ENCODE peak calls at places on chromosomes 5 and 9, in five cellular contexts. T is WERI-Rb-1, L is GM23248, G is substantia nigra, X is PC-3. Q is an unnamed sample.

GRCh38 chr5:134465856-134466240 is 54.2 kb upstream of the CDKN2AIPNL start:
- DNase-seq in L (peak), G (peak), T (peak), X (peak), Q (no peak)

GRCh38 chr5:16669776-16670175 is 53.0 kb upstream of the RETREG1 start:
- DNase-seq in X (no peak), L (peak), G (no peak), T (no peak), Q (no peak)

GRCh38 chr5:62111428-62111827 is 194.6 kb upstream of the KIF2A start:
- DNase-seq in X (no peak), G (no peak), T (no peak), L (peak), Q (no peak)

GRCh38 chr5:153714732-153715287 is 224.3 kb downstream of the GRIA1 start:
- DNase-seq in X (no peak), T (no peak), L (peak), G (no peak), Q (no peak)

GRCh38 chr5:140576776-140577201 is 12.2 kb downstream of the SLC35A4 start:
- DNase-seq in X (no peak), G (no peak), T (no peak), L (peak), Q (no peak)

GRCh38 chr5:54217826-54218503 is 92.4 kb downstream of the ARL15 start:
- DNase-seq in T (peak), G (no peak), X (peak), L (peak), Q (no peak)

GRCh38 chr5:1214936-1215220 is 10.3 kb upstream of the SLC6A18 start:
- DNase-seq in X (no peak), L (no peak), G (no peak), T (no peak), Q (no peak)

GRCh38 chr9:4680178-4680535 is 788 bp downstream of the CDC37L1 start:
- DNase-seq in G (no peak), T (no peak), X (no peak), L (peak), Q (no peak)

GRCh38 chr9:81431662-81432061 is 257.7 kb downstream of the TLE1 start:
- DNase-seq in G (no peak), X (peak), L (peak), T (no peak), Q (no peak)

GRCh38 chr5:108545301-108545700 is 163.4 kb upstream of the FBXL17 start:
- DNase-seq in L (no peak), X (no peak), T (no peak), G (no peak), Q (no peak)

GRCh38 chr9:121607434-121608248 is 43.8 kb upstream of the DAB2IP start:
- DNase-seq in X (peak), T (peak), G (no peak), L (no peak), Q (no peak)

GRCh38 chr9:71112866-71113265 is 8.6 kb downstream of the TRPM3 start:
- DNase-seq in L (no peak), G (no peak), T (no peak), X (no peak), Q (no peak)

GRCh38 chr5:102747386-102748166 is 7.5 kb upstream of the PAM start:
- DNase-seq in L (no peak), X (no peak), G (no peak), T (no peak), Q (no peak)

GRCh38 chr5:157108961-157109360 is at the start of gene HAVCR2:
- DNase-seq in T (no peak), G (no peak), L (no peak), X (no peak), Q (peak)

GRCh38 chr5:157113007-157113406 is 4.2 kb upstream of the HAVCR2 start:
- DNase-seq in T (no peak), L (peak), X (no peak), G (no peak), Q (no peak)

GRCh38 chr5:157106668-157107461 is 2.0 kb downstream of the HAVCR2 start:
- DNase-seq in G (no peak), L (peak), T (no peak), X (no peak), Q (no peak)

GRCh38 chr5:157107508-157107907 is 1.3 kb downstream of the HAVCR2 start:
- DNase-seq in G (no peak), L (no peak), T (no peak), X (no peak), Q (no peak)

DNA sequence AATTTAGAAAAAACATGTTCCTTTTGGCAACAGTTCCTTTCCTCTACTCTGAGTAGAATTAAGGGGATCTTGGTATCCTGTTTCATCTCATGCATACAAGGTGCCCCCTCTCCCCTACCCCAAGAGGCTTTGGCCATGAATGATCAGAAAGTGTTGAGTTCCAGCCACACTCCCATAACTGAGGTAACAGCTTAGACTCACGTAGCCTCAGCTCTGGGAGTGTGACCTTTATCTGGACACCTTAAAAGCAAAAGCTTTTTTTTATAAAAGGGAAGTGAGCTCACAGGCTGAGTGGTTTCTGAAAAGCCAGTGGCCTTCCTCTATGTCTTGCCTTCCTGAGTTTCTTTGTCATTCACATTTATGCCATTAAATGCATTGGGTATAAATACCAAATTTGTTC is 900 bp upstream of the HAVCR2 start:
- DNase-seq in T (no peak), G (no peak), X (no peak), L (no peak), Q (no peak)
- H3K27ac ChIP-seq in T (no peak), G (no peak), X (no peak), L (no peak), Q (peak)

GRCh38 chr5:113118765-113119164 is 142.2 kb downstream of the DCP2 start:
- DNase-seq in X (no peak), L (no peak), T (no peak), G (no peak), Q (no peak)

GRCh38 chr5:113117543-113118110 is 141.0 kb downstream of the DCP2 start:
- DNase-seq in G (no peak), L (no peak), X (no peak), T (no peak), Q (no peak)

GRCh38 chr5:113118298-113118697 is 141.7 kb downstream of the DCP2 start:
- DNase-seq in G (no peak), L (no peak), X (no peak), T (no peak), Q (no peak)

GRCh38 chr5:113122053-113122452 is 145.5 kb downstream of the DCP2 start:
- DNase-seq in G (no peak), T (no peak), X (peak), L (peak), Q (no peak)

GRCh38 chr5:113119271-113119924 is 142.8 kb downstream of the DCP2 start:
- DNase-seq in L (peak), T (no peak), G (no peak), X (no peak), Q (no peak)
- H3K27ac ChIP-seq in L (no peak), T (no peak), G (no peak), X (no peak), Q (no peak)

GRCh38 chr5:158875272-158875679 is 224.4 kb downstream of the EBF1 start:
- DNase-seq in G (no peak), L (peak), X (peak), T (no peak), Q (no peak)

GRCh38 chr5:158874343-158874742 is 225.4 kb downstream of the EBF1 start:
- DNase-seq in X (no peak), T (no peak), L (no peak), G (no peak), Q (no peak)

GRCh38 chr5:158876263-158876942 is 223.3 kb downstream of the EBF1 start:
- DNase-seq in L (peak), G (no peak), T (no peak), X (no peak), Q (no peak)

GRCh38 chr5:158873115-158873514 is 226.6 kb downstream of the EBF1 start:
- DNase-seq in X (no peak), T (no peak), G (no peak), L (no peak), Q (no peak)

DNA sequence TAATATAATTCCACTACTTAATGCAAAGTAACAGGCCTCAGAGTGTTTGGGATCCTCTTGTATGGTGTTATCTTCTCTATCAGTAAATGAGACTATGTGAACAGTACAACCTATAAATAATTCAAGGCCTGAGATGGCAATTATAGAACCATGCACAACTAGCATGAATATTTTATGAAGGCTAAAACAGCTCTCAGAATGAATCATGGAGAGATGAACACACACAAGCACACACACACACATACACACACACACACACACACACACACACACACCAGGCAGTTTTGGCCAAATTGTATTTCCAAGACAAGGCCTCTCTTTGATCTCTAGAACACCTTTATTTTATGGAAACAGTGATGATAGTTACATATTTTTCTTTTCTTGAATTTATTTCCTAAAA is 224.9 kb downstream of the EBF1 start:
- DNase-seq in L (peak), X (no peak), T (no peak), G (no peak), Q (no peak)
- H3K27ac ChIP-seq in L (peak), X (peak), T (no peak), G (no peak), Q (no peak)

GRCh38 chr5:56050566-56051292 is 56.0 kb upstream of the IL6ST start:
- DNase-seq in L (no peak), X (no peak), T (no peak), G (no peak), Q (no peak)
- H3K27ac ChIP-seq in L (no peak), X (no peak), T (no peak), G (no peak), Q (peak)

GRCh38 chr5:42360061-42360460 is 63.2 kb upstream of the GHR start:
- DNase-seq in X (peak), T (no peak), L (peak), G (no peak), Q (no peak)
- H3K27ac ChIP-seq in X (peak), T (no peak), L (no peak), G (no peak), Q (no peak)

DNA sequence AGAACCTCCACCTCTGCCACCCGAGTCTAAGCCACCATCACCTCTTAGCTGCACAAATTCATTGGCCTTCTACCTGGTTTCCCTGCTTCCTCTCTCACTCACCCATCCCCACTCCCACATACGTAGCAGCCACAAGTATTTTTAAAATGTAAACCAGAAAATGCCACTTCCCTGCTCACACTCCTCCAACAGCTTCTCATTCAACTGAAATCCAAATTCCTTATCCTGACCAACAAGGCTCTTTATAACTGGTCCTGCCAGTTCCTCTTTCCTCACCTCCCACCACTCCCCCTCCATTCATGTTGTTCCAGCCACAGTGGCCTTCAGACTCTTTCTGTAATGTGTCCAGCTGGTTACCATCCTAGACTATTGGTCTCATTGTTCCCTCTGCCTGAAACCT is 25.0 kb upstream of the PALM2AKAP2 start:
- DNase-seq in T (no peak), X (peak), G (no peak), L (no peak), Q (no peak)
- H3K27ac ChIP-seq in T (no peak), X (no peak), G (no peak), L (no peak), Q (no peak)

GRCh38 chr5:172904643-172905345 is 54.4 kb upstream of the RPL26L1 start:
- DNase-seq in L (peak), G (no peak), X (peak), T (no peak), Q (no peak)

GRCh38 chr5:172904312-172904642 is 54.9 kb upstream of the RPL26L1 start:
- DNase-seq in L (no peak), G (no peak), T (no peak), X (no peak), Q (no peak)

GRCh38 chr5:172902497-172903472 is 56.4 kb upstream of the RPL26L1 start:
- DNase-seq in T (peak), X (peak), G (no peak), L (peak), Q (no peak)

GRCh38 chr5:172905346-172905756 is 53.9 kb upstream of the RPL26L1 start:
- DNase-seq in G (no peak), L (no peak), X (no peak), T (no peak), Q (no peak)

GRCh38 chr5:172903790-172904189 is 55.4 kb upstream of the RPL26L1 start:
- DNase-seq in T (no peak), L (peak), G (no peak), X (peak), Q (no peak)
- H3K27ac ChIP-seq in T (no peak), L (peak), G (no peak), X (peak), Q (no peak)

DNA sequence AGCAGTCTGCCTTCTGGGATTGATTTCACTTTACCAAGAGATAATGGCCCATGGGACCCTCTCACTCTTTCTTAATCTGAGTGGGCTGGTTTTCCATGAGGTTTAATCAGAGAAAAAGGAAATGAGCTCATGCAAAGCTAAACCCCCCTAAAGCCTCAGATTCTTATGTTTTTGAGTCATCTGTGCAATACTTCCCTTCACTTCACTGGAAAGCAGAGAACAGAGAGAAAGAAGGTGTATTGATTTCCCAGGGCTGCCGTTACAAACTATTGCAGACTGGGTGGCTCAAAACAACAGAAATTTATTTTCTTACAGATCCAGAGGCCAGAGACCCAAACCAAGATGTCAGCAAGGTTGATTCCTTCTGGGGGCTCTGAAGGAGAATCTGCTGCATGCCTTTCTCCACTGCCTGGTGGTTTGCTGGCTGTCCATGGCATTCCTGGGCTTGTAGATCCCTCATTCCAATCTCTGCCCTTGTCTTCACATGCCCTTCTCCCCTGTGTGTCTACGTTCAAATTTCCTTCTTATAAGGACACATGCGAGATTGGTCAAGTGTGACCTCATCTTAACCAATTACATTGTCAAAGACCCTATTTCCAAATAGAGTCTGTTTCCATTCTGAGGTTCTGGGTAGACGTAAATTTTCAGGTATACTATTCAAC is 84.6 kb upstream of the RAI14 start:
- DNase-seq in X (no peak), T (no peak), G (no peak), L (peak), Q (no peak)
- H3K27ac ChIP-seq in X (no peak), T (no peak), G (no peak), L (peak), Q (no peak)

DNA sequence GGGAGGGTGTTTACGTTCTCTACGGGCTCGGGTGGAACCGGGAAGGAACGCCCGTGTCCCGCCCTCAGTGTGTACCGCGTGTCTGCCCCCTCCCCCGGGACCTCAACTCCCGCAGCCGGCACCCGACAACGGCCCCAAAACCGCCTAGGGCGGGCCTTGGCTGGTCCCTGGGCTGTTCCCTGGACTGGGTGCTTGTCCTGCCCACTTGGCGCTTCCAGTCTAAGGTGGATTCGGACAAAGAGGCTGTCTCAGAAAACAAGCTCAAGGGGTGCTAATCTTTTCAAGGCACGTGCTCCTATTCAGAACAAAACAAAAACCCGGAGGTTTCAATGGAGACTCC is 379 bp upstream of the CLK4 start:
- DNase-seq in T (no peak), L (no peak), X (no peak), G (no peak), Q (no peak)
- H3K27ac ChIP-seq in T (no peak), L (no peak), X (no peak), G (peak), Q (peak)